ENCODE peak calls at places on chromosome 2, in nine cellular contexts. J, G, V, D, E, B, Z, U and I are unnamed samples. For H3K36me3 and H3K4me1, the result is how much of the 10 kb centered on the place peaks cover.

GRCh38 chr2:230811508-230811907 is 53.2 kb upstream of the ITM2C start:
- DNase-seq in J (no peak), G (no peak), V (peak), D (peak), E (no peak), B (no peak), Z (no peak), U (no peak), I (no peak)

GRCh38 chr2:10378189-10378588 is 69.9 kb downstream of the ODC1 start:
- DNase-seq in J (no peak), G (no peak), V (no peak), D (no peak), E (no peak), B (no peak), Z (no peak), U (no peak), I (no peak)

GRCh38 chr2:191678437-191679110 is 638 bp downstream of the NABP1 start:
- DNase-seq in J (peak), G (peak), V (no peak), D (no peak), E (peak), B (peak), Z (peak), U (peak), I (peak)

GRCh38 chr2:177169810-177170514 is 42.6 kb upstream of the HNRNPA3 start:
- DNase-seq in J (no peak), G (no peak), V (no peak), D (no peak), E (no peak), B (no peak), Z (peak), U (no peak), I (no peak)

GRCh38 chr2:88090446-88091283 is 23.0 kb downstream of the SMYD1 start:
- DNase-seq in J (no peak), G (no peak), V (no peak), D (no peak), E (no peak), B (no peak), Z (no peak), U (no peak), I (no peak)

GRCh38 chr2:215536476-215536875 is 100.6 kb upstream of the FN1 start:
- DNase-seq in J (no peak), G (no peak), V (peak), D (no peak), E (no peak), B (no peak), Z (no peak), U (no peak), I (no peak)

GRCh38 chr2:38672445-38673364 is 6.8 kb downstream of the GALM start:
- DNase-seq in J (no peak), G (no peak), V (no peak), D (no peak), E (no peak), B (no peak), Z (no peak), U (no peak), I (no peak)

GRCh38 chr2:46547223-46548102 is 68.1 kb downstream of the TMEM247 start:
- DNase-seq in J (peak), G (no peak), V (no peak), D (no peak), E (no peak), B (peak), Z (no peak), U (peak), I (no peak)

GRCh38 chr2:10235099-10235908 is 67.4 kb upstream of the HPCAL1 start:
- DNase-seq in J (no peak), G (no peak), V (no peak), D (peak), E (no peak), B (no peak), Z (no peak), U (no peak), I (no peak)

GRCh38 chr2:140797718-140798117 is 1333.1 kb downstream of the LRP1B start:
- DNase-seq in J (no peak), G (no peak), V (no peak), D (no peak), E (no peak), B (no peak), Z (no peak), U (no peak), I (no peak)

GRCh38 chr2:10497797-10498251 is 49.7 kb upstream of the ODC1 start:
- DNase-seq in J (no peak), G (no peak), V (peak), D (peak), E (peak), B (no peak), Z (peak), U (no peak), I (peak)

GRCh38 chr2:128286905-128287779 is 31.5 kb downstream of the HS6ST1 start:
- DNase-seq in J (no peak), G (peak), V (no peak), D (no peak), E (no peak), B (no peak), Z (no peak), U (no peak), I (no peak)
- H3K36me3 ChIP-seq in J (under half), G (under half), V (half or more), D (under half), E (under half), B (under half), Z (under half), U (under half), I (under half)

GRCh38 chr2:231955758-231956472 is 5.6 kb upstream of the DIS3L2 start:
- DNase-seq in J (no peak), G (no peak), V (no peak), D (no peak), E (no peak), B (no peak), Z (no peak), U (no peak), I (no peak)

GRCh38 chr2:231947694-231948093 is 13.8 kb upstream of the DIS3L2 start:
- DNase-seq in J (no peak), G (no peak), V (no peak), D (no peak), E (no peak), B (no peak), Z (no peak), U (no peak), I (no peak)

GRCh38 chr2:231946241-231946814 is 15.2 kb upstream of the DIS3L2 start:
- DNase-seq in J (no peak), G (no peak), V (no peak), D (no peak), E (no peak), B (no peak), Z (no peak), U (no peak), I (no peak)

DNA sequence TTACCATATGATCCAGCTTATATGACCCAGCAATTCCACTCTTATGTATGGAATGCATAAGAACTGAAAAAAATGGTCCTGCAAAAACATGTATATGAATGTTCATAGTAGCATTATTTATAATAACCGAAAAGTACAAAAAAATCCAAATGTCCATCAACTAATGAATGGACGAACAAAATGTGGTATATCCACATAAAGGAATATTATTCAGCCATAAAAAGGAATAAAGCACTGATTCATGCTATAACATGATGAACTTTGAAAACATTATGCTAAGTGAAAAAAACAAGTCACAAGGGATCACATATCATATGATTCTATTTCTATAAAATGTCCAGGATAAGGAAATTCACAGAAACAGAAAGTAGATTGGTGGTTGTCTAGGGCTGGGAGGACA is 10.1 kb upstream of the DIS3L2 start:
- DNase-seq in J (no peak), G (no peak), V (no peak), D (no peak), E (no peak), B (no peak), Z (no peak), U (no peak), I (no peak)
- H3K4me1 ChIP-seq in J (under half), G (under half), V (under half), D (under half), E (under half), B (under half), Z (under half), U (under half), I (under half)

GRCh38 chr2:127940641-127941040 is 54.9 kb upstream of the AMMECR1L start:
- DNase-seq in J (no peak), G (no peak), V (no peak), D (no peak), E (no peak), B (no peak), Z (no peak), U (no peak), I (no peak)
- H3K36me3 ChIP-seq in J (half or more), G (half or more), V (under half), D (under half), E (under half), B (under half), Z (under half), U (under half), I (under half)

DNA sequence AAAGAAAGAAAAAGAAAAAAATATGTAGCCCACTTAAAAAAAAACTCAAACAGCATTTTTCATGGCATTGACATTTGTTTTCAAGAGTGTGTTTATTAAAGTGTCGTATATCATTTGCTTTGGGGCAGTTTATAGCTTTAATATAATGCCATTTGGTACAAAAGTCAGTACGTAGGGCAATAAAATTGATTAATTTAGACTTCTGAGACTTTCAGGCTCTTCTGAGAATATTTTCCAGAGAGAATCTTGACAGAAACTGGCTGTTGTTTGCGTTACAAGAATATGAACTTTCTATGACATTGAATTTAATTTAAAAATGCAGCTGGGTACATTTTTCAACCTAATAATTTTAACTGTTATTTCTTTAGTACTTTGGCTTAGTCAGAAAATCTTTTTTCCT is 98.9 kb downstream of the RNF144A start:
- DNase-seq in J (no peak), G (no peak), V (no peak), D (no peak), E (no peak), B (no peak), Z (no peak), U (no peak), I (no peak)
- H3K4me1 ChIP-seq in J (under half), G (under half), V (under half), D (under half), E (under half), B (half or more), Z (under half), U (under half), I (under half)

GRCh38 chr2:179179719-179180118 is 84.9 kb downstream of the SESTD1 start:
- DNase-seq in J (no peak), G (no peak), V (no peak), D (no peak), E (no peak), B (no peak), Z (no peak), U (no peak), I (no peak)
- H3K36me3 ChIP-seq in J (under half), G (under half), V (under half), D (under half), E (under half), B (under half), Z (under half), U (under half), I (under half)

GRCh38 chr2:168210216-168210897 is 37.0 kb downstream of the STK39 start:
- DNase-seq in J (no peak), G (no peak), V (no peak), D (peak), E (no peak), B (no peak), Z (no peak), U (no peak), I (no peak)

GRCh38 chr2:168210898-168211570 is 36.4 kb downstream of the STK39 start:
- DNase-seq in J (no peak), G (no peak), V (peak), D (peak), E (no peak), B (no peak), Z (peak), U (no peak), I (no peak)

GRCh38 chr2:168212866-168213265 is 34.5 kb downstream of the STK39 start:
- DNase-seq in J (no peak), G (no peak), V (peak), D (peak), E (no peak), B (no peak), Z (no peak), U (no peak), I (no peak)

GRCh38 chr2:168211664-168212163 is 35.7 kb downstream of the STK39 start:
- DNase-seq in J (no peak), G (no peak), V (peak), D (peak), E (no peak), B (no peak), Z (no peak), U (no peak), I (no peak)

GRCh38 chr2:168212167-168212566 is 35.2 kb downstream of the STK39 start:
- DNase-seq in J (no peak), G (no peak), V (no peak), D (no peak), E (no peak), B (no peak), Z (no peak), U (no peak), I (no peak)
- H3K4me1 ChIP-seq in J (under half), G (under half), V (under half), D (under half), E (under half), B (under half), Z (under half), U (under half), I (under half)

GRCh38 chr2:217861334-217861877 is 141.4 kb downstream of the TNS1 start:
- DNase-seq in J (no peak), G (no peak), V (no peak), D (no peak), E (no peak), B (no peak), Z (no peak), U (no peak), I (no peak)
- H3K36me3 ChIP-seq in J (half or more), G (half or more), V (half or more), D (under half), E (under half), B (under half), Z (under half), U (under half), I (under half)

GRCh38 chr2:213119061-213119809 is 32.2 kb downstream of the IKZF2 start:
- DNase-seq in J (no peak), G (no peak), V (peak), D (peak), E (no peak), B (no peak), Z (no peak), U (no peak), I (no peak)
- H3K4me1 ChIP-seq in J (under half), G (under half), V (under half), D (under half), E (under half), B (under half), Z (under half), U (under half), I (under half)

DNA sequence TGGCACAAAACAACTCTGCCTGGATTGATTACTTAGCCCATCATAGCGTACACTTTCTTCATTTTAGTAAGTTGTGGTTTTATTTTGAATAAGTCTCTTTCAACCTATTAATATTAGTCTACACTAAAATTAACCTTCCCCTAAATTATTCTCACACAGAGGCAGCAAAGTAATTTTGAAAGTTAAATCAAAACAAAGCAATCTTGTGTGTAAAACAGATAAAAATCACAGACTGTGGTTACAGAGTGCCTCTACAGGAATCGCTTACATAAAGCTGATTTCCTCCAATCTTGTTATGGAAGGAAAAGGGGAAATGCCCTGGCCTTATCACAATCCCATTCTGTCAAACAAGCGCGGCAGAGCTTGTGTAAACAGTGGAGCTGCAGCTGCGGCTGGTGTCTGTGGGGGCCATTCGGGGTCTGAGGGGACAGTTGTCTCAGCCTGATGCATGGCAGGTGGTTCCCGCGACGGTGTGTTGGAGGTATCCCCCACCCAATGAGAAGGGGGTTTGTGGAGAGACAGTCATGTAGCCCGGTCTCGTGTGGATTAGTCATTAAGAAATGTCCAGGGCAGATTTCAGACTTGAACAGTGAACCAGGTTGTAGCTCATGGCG is 42.1 kb downstream of the BCL2L11 start:
- DNase-seq in J (no peak), G (no peak), V (peak), D (peak), E (no peak), B (no peak), Z (peak), U (no peak), I (no peak)
- H3K36me3 ChIP-seq in J (under half), G (half or more), V (under half), D (under half), E (under half), B (under half), Z (under half), U (under half), I (under half)

GRCh38 chr2:61356958-61357350 is 113.9 kb downstream of the USP34 start:
- DNase-seq in J (no peak), G (no peak), V (peak), D (peak), E (no peak), B (no peak), Z (no peak), U (no peak), I (no peak)
- H3K4me1 ChIP-seq in J (under half), G (under half), V (under half), D (under half), E (under half), B (under half), Z (under half), U (under half), I (under half)